ENCODE peak calls at places on chromosomes 3 and 15, in nine cellular contexts. N is pancreas; G is T-cell; A is activated naive CD4-positive, alpha-beta T cell treated with anti-CD3 and anti-CD28 coated beads, Interleukin-2, amount 50 U/mL, for 72 hours; Q is omental fat pad; T is Right ventricle myocardium inferior; M is effector memory CD8-positive, alpha-beta T cell; I is stimulated activated effector memory CD8-positive, alpha-beta T cell treated with anti-CD3 and anti-CD28 coated beads, Interleukin-12 subunit alpha, Interleukin-12 subunit beta, amount 100 ng/mL, for 72 hours; U is memory B cell. H is an unnamed sample.
A peak's percentile ranks its signal among the peaks of the same experiment; 100 is the strongest.

GRCh38 chr15:71223516-71223915 is 108.2 kb downstream of the THSD4 start:
- ATAC-seq in N (no peak), G (no peak), A (no peak), Q (no peak), T (no peak), M (no peak), I (no peak), U (no peak), H (no peak)

GRCh38 chr3:79820089-79820488 is 52.3 kb upstream of the ROBO1 start:
- ATAC-seq in N (no peak), G (no peak), A (no peak), Q (no peak), T (no peak), M (no peak), I (no peak), U (no peak), H (no peak)

GRCh38 chr3:128180446-128180845 is 27.2 kb downstream of the EEFSEC start:
- ATAC-seq in N (no peak), G (no peak), A (no peak), Q (no peak), T (peak; percentile 31), M (no peak), I (no peak), U (no peak), H (no peak)

GRCh38 chr3:38648659-38649499 is 608 bp downstream of the SCN5A start:
- ATAC-seq in N (no peak), G (peak; percentile 10), A (no peak), Q (no peak), T (no peak), M (no peak), I (peak; percentile 1), U (no peak), H (peak; percentile 10)

GRCh38 chr15:67834249-67834592 is 5.6 kb downstream of the RNU6-1 start:
- ATAC-seq in N (no peak), G (no peak), A (no peak), Q (no peak), T (no peak), M (no peak), I (no peak), U (peak; percentile 16), H (no peak)

GRCh38 chr15:40082195-40082868 is 26.3 kb downstream of the BMF start:
- ATAC-seq in N (peak; percentile 30), G (peak; percentile 72), A (no peak), Q (peak; percentile 21), T (peak; percentile 16), M (no peak), I (no peak), U (peak; percentile 97), H (peak; percentile 4)

GRCh38 chr15:24734391-24734790 is 58.8 kb downstream of the NPAP1 start:
- ATAC-seq in N (no peak), G (no peak), A (no peak), Q (no peak), T (no peak), M (no peak), I (no peak), U (no peak), H (no peak)

GRCh38 chr3:165854696-165855095 is 17.5 kb upstream of the BCHE start:
- ATAC-seq in N (peak; percentile 54), G (no peak), A (no peak), Q (no peak), T (no peak), M (no peak), I (no peak), U (no peak), H (no peak)

H was measured in gastroesophageal sphincter.